ENCODE peak calls at places on chromosomes 13 and 19, in ten cellular contexts. G, H, F, I, S, W, M, O, P and T are unnamed samples.

GRCh38 chr19:38209152-38209551 is 14.9 kb downstream of the DPF1 start:
- DNase-seq in M (no peak), S (no peak), O (no peak), I (no peak), G (no peak), F (no peak), H (no peak), W (no peak), P (no peak), T (no peak)

GRCh38 chr13:27194895-27195764 is 23.5 kb upstream of the USP12 start:
- DNase-seq in I (no peak), G (no peak), H (peak; percentile 63), W (peak; percentile 95), M (peak; percentile 63), O (no peak), S (no peak), F (no peak), P (no peak), T (no peak)

GRCh38 chr13:47117268-47117667 is 220.4 kb upstream of the HTR2A start:
- DNase-seq in W (peak; percentile 72), M (no peak), G (no peak), O (no peak), F (no peak), H (peak; percentile 26), S (no peak), P (no peak), I (no peak), T (no peak)

GRCh38 chr19:32404939-32405430 is 585 bp upstream of the DPY19L3 start:
- DNase-seq in I (no peak), F (no peak), P (no peak), M (no peak), H (no peak), G (peak; percentile 80), O (peak; percentile 88), W (peak; percentile 16), S (peak; percentile 35), T (no peak)

GRCh38 chr19:28393574-28394336 is 819.2 kb downstream of the UQCRFS1 start:
- DNase-seq in M (no peak), G (no peak), H (no peak), I (no peak), S (no peak), F (no peak), W (no peak), P (no peak), O (no peak), T (no peak)

GRCh38 chr13:59034198-59034597 is 1129.5 kb downstream of the DIAPH3 start:
- DNase-seq in P (no peak), I (no peak), O (no peak), F (no peak), W (no peak), G (no peak), H (no peak), S (no peak), M (no peak), T (no peak)

GRCh38 chr13:39474600-39474999 is 128.4 kb downstream of the LHFPL6 start:
- DNase-seq in O (no peak), S (no peak), F (no peak), W (no peak), M (no peak), P (no peak), I (no peak), G (no peak), H (no peak), T (no peak)

GRCh38 chr19:17966497-17967257 is at the start of gene KCNN1:
- DNase-seq in O (no peak), G (peak; percentile 5), W (no peak), M (peak; percentile 44), I (no peak), S (no peak), F (no peak), P (no peak), H (no peak), T (no peak)

GRCh38 chr13:50085063-50085462 is 69.8 kb downstream of the KCNRG start:
- DNase-seq in M (peak; percentile 67), O (no peak), W (no peak), P (no peak), I (no peak), G (no peak), H (no peak), S (no peak), F (no peak), T (no peak)

GRCh38 chr19:55632463-55632834 is 8.1 kb upstream of the ZNF784 start:
- DNase-seq in S (peak; percentile 91), F (peak; percentile 84), O (no peak), W (peak; percentile 84), P (peak; percentile 70), M (peak; percentile 75), G (peak; percentile 50), H (no peak), I (peak; percentile 89), T (peak; percentile 68)

GRCh38 chr13:42066542-42066941 is 18.1 kb downstream of the DGKH start:
- DNase-seq in I (no peak), S (no peak), F (no peak), P (no peak), O (no peak), G (no peak), M (no peak), W (peak; percentile 74), H (peak; percentile 87), T (no peak)

GRCh38 chr19:40223135-40223822 is 3.2 kb downstream of the CCNP start:
- DNase-seq in I (peak; percentile 59), G (no peak), S (no peak), F (peak; percentile 19), M (no peak), H (no peak), P (peak; percentile 22), W (no peak), O (no peak), T (no peak)

GRCh38 chr19:50628551-50628950 is 11.1 kb downstream of the SYT3 start:
- DNase-seq in M (no peak), P (no peak), H (no peak), O (no peak), I (no peak), S (no peak), W (no peak), G (no peak), F (no peak), T (no peak)